ENCODE peak calls at places on chromosomes 16 and 17, in nine cellular contexts. F is T-helper 2 cell; O is NCI-H446; I is AG08395; B is NCI-H1417; P is endothelial cell; V is NCI-H1694; Z is stimulated activated naive CD8-positive, alpha-beta T cell treated with anti-CD3 and anti-CD28 coated beads, Interleukin-15, Interleukin-2, amounts not matched to agents 100 U/mL and 50 U/mL, for 24 hours; S is A549. Q is an unnamed sample.

GRCh38 chr17:76414334-76415295 is 30.2 kb downstream of the SPHK1 start:
- DNase-seq in F (no peak), O (peak; percentile 98), I (peak; percentile 61), B (peak; percentile 64), P (no peak), V (peak; percentile 82), Z (no peak), S (no peak), Q (no peak)

GRCh38 chr17:67500261-67500660 is 123.2 kb downstream of the PITPNC1 start:
- DNase-seq in F (no peak), O (no peak), I (no peak), B (no peak), P (no peak), V (no peak), Z (no peak), S (no peak), Q (no peak)

GRCh38 chr17:42529054-42529453 is 7.0 kb upstream of the NAGLU start:
- DNase-seq in F (no peak), O (no peak), I (no peak), B (no peak), P (no peak), V (no peak), Z (no peak), S (no peak), Q (no peak)

GRCh38 chr16:89374393-89374948 is 115.9 kb downstream of the ANKRD11 start:
- DNase-seq in F (no peak), O (no peak), I (no peak), B (peak; percentile 18), P (no peak), V (peak; percentile 52), Z (no peak), S (no peak), Q (no peak)

GRCh38 chr17:81254955-81255717 is 16.0 kb downstream of the NDUFAF8 start:
- DNase-seq in F (no peak), O (no peak), I (peak; percentile 82), B (peak; percentile 94), P (peak; percentile 71), V (no peak), Z (no peak), S (peak; percentile 74), Q (peak; percentile 84)

GRCh38 chr17:6124856-6125255 is 54.7 kb downstream of the WSCD1 start:
- DNase-seq in F (no peak), O (no peak), I (no peak), B (no peak), P (no peak), V (no peak), Z (no peak), S (no peak), Q (no peak)

GRCh38 chr17:4120332-4120731 is 22.5 kb downstream of the ZZEF1 start:
- DNase-seq in F (no peak), O (no peak), I (no peak), B (no peak), P (no peak), V (no peak), Z (no peak), S (no peak), Q (no peak)

GRCh38 chr16:87053016-87053982 is 263.9 kb downstream of the C16orf95 start:
- DNase-seq in F (no peak), O (no peak), I (no peak), B (no peak), P (peak; percentile 52), V (no peak), Z (no peak), S (no peak), Q (no peak)

GRCh38 chr17:9628509-9628908 is 16.8 kb upstream of the USP43 start:
- DNase-seq in F (no peak), O (no peak), I (no peak), B (no peak), P (no peak), V (no peak), Z (no peak), S (no peak), Q (no peak)

GRCh38 chr16:31875112-31875803 is 1.7 kb downstream of the ZNF267 start:
- DNase-seq in F (no peak), O (no peak), I (peak; percentile 68), B (no peak), P (no peak), V (no peak), Z (no peak), S (no peak), Q (no peak)

GRCh38 chr17:17739388-17740066 is 58.3 kb downstream of the RAI1 start:
- DNase-seq in F (no peak), O (peak; percentile 53), I (peak; percentile 85), B (no peak), P (no peak), V (peak; percentile 13), Z (no peak), S (peak; percentile 88), Q (no peak)

GRCh38 chr17:57373756-57374155 is 117.4 kb downstream of the MSI2 start:
- DNase-seq in F (no peak), O (no peak), I (no peak), B (no peak), P (no peak), V (no peak), Z (no peak), S (no peak), Q (no peak)

GRCh38 chr16:15521758-15522509 is 87.5 kb downstream of the BMERB1 start:
- DNase-seq in F (no peak), O (no peak), I (no peak), B (no peak), P (no peak), V (no peak), Z (no peak), S (no peak), Q (no peak)

GRCh38 chr17:7842950-7843535 is 9.0 kb downstream of the KDM6B start:
- DNase-seq in F (no peak), O (peak; percentile 38), I (peak; percentile 62), B (no peak), P (peak; percentile 58), V (no peak), Z (peak; percentile 73), S (peak; percentile 52), Q (peak; percentile 72)